ENCODE peak calls at places on chromosome 18, in seven cellular contexts. S, Y, P, X, E, Q and D are unnamed samples.

GRCh38 chr18:50836521-50836957 is 16.7 kb upstream of the MRO start:
- DNase-seq in S (peak), Y (no peak), P (peak), X (no peak), E (peak), Q (no peak), D (peak)

GRCh38 chr18:8943900-8944870 is 158.3 kb upstream of the NDUFV2 start:
- DNase-seq in S (no peak), Y (no peak), P (no peak), X (no peak), E (peak), Q (no peak), D (peak)

GRCh38 chr18:64009305-64009704 is 39.4 kb downstream of the SERPINB8 start:
- DNase-seq in S (no peak), Y (no peak), P (no peak), X (no peak), E (no peak), Q (no peak), D (no peak)

GRCh38 chr18:59470627-59471121 is 111.6 kb upstream of the LMAN1 start:
- DNase-seq in S (no peak), Y (no peak), P (no peak), X (no peak), E (no peak), Q (no peak), D (no peak)

GRCh38 chr18:8982416-8983183 is 119.9 kb upstream of the NDUFV2 start:
- DNase-seq in S (peak), Y (no peak), P (peak), X (no peak), E (peak), Q (no peak), D (peak)

GRCh38 chr18:74252032-74252380 is 39.8 kb downstream of the CYB5A start:
- DNase-seq in S (peak), Y (no peak), P (no peak), X (peak), E (peak), Q (peak), D (peak)

GRCh38 chr18:36711813-36712444 is 116.9 kb downstream of the TPGS2 start:
- DNase-seq in S (peak), Y (no peak), P (peak), X (no peak), E (peak), Q (no peak), D (peak)

GRCh38 chr18:58671941-58672565 is 788 bp downstream of the MALT1 start:
- DNase-seq in S (peak), Y (no peak), P (no peak), X (peak), E (peak), Q (peak), D (no peak)

GRCh38 chr18:75088622-75089211 is 120.2 kb downstream of the PTGR3 start:
- DNase-seq in S (no peak), Y (no peak), P (no peak), X (no peak), E (no peak), Q (no peak), D (no peak)

GRCh38 chr18:1013951-1014350 is 109.3 kb downstream of the ADCYAP1 start:
- DNase-seq in S (no peak), Y (no peak), P (no peak), X (no peak), E (peak), Q (no peak), D (peak)

GRCh38 chr18:24894880-24895279 is 434.4 kb downstream of the HRH4 start:
- DNase-seq in S (no peak), Y (no peak), P (no peak), X (no peak), E (no peak), Q (no peak), D (peak)

GRCh38 chr18:67043276-67043675 is 439.4 kb upstream of the CDH19 start:
- DNase-seq in S (no peak), Y (no peak), P (no peak), X (no peak), E (no peak), Q (no peak), D (no peak)

GRCh38 chr18:76130845-76131244 is 364.2 kb downstream of the ZNF516 start:
- DNase-seq in S (peak), Y (no peak), P (no peak), X (no peak), E (no peak), Q (no peak), D (no peak)

GRCh38 chr18:70490008-70490933 is 201.4 kb downstream of the SOCS6 start:
- DNase-seq in S (peak), Y (peak), P (peak), X (peak), E (peak), Q (no peak), D (peak)

GRCh38 chr18:55090566-55091187 is 131.4 kb upstream of the CCDC68 start:
- DNase-seq in S (no peak), Y (no peak), P (no peak), X (no peak), E (no peak), Q (no peak), D (no peak)

GRCh38 chr18:51398104-51398503 is 200.6 kb upstream of the MEX3C start:
- DNase-seq in S (no peak), Y (no peak), P (no peak), X (no peak), E (no peak), Q (no peak), D (no peak)

GRCh38 chr18:22345733-22346132 is 72.0 kb downstream of the CTAGE1 start:
- DNase-seq in S (no peak), Y (no peak), P (no peak), X (no peak), E (peak), Q (no peak), D (no peak)

GRCh38 chr18:69725009-69725408 is 222.7 kb downstream of the CD226 start:
- DNase-seq in S (no peak), Y (no peak), P (no peak), X (no peak), E (no peak), Q (no peak), D (peak)

GRCh38 chr18:75538727-75539126 is 111.2 kb upstream of the SMIM21 start:
- DNase-seq in S (no peak), Y (no peak), P (no peak), X (no peak), E (peak), Q (no peak), D (no peak)

GRCh38 chr18:79882522-79883241 is 68.8 kb downstream of the SLC66A2 start:
- DNase-seq in S (no peak), Y (no peak), P (no peak), X (no peak), E (no peak), Q (peak), D (no peak)

GRCh38 chr18:62729487-62730386 is 14.4 kb downstream of the PHLPP1 start:
- DNase-seq in S (no peak), Y (no peak), P (no peak), X (no peak), E (no peak), Q (no peak), D (no peak)

GRCh38 chr18:32280911-32281310 is 91.1 kb downstream of the MEP1B start:
- DNase-seq in S (no peak), Y (no peak), P (no peak), X (no peak), E (no peak), Q (no peak), D (no peak)

GRCh38 chr18:56038258-56039030 is 450.5 kb upstream of the TCF4 start:
- DNase-seq in S (no peak), Y (no peak), P (no peak), X (no peak), E (no peak), Q (no peak), D (no peak)

GRCh38 chr18:66867653-66868052 is 263.8 kb upstream of the CDH19 start:
- DNase-seq in S (no peak), Y (no peak), P (no peak), X (no peak), E (no peak), Q (no peak), D (peak)

GRCh38 chr18:79797518-79798345 is at the start of gene KCNG2:
- DNase-seq in S (peak), Y (peak), P (no peak), X (peak), E (peak), Q (no peak), D (peak)

GRCh38 chr18:56632070-56633022 is 6.0 kb downstream of the TXNL1 start:
- DNase-seq in S (no peak), Y (no peak), P (no peak), X (no peak), E (no peak), Q (no peak), D (no peak)

GRCh38 chr18:8849696-8850095 is 144.3 kb downstream of the MTCL1 start:
- DNase-seq in S (no peak), Y (no peak), P (no peak), X (no peak), E (peak), Q (no peak), D (no peak)

GRCh38 chr18:57816208-57816999 is 13.3 kb upstream of the ATP8B1 start:
- DNase-seq in S (no peak), Y (no peak), P (no peak), X (no peak), E (no peak), Q (no peak), D (no peak)

GRCh38 chr18:44835555-44836156 is 155.0 kb downstream of the SETBP1 start:
- DNase-seq in S (no peak), Y (no peak), P (no peak), X (no peak), E (no peak), Q (no peak), D (peak)

GRCh38 chr18:9738266-9738969 is 30.3 kb downstream of the RAB31 start:
- DNase-seq in S (no peak), Y (no peak), P (no peak), X (no peak), E (no peak), Q (no peak), D (no peak)

GRCh38 chr18:26549486-26550435 is 1.4 kb upstream of the KCTD1 start:
- DNase-seq in S (peak), Y (peak), P (peak), X (peak), E (peak), Q (peak), D (peak)

GRCh38 chr18:3350566-3351527 is 88.9 kb downstream of the MYL12B start:
- DNase-seq in S (no peak), Y (no peak), P (peak), X (no peak), E (peak), Q (no peak), D (peak)

GRCh38 chr18:62605685-62606084 is 82.9 kb downstream of the ZCCHC2 start:
- DNase-seq in S (no peak), Y (no peak), P (no peak), X (no peak), E (no peak), Q (no peak), D (no peak)

GRCh38 chr18:74513883-74514205 is 17.7 kb downstream of the CNDP2 start:
- DNase-seq in S (no peak), Y (no peak), P (no peak), X (no peak), E (no peak), Q (no peak), D (no peak)

GRCh38 chr18:62420151-62420512 is 95.0 kb downstream of the TNFRSF11A start:
- DNase-seq in S (peak), Y (no peak), P (peak), X (peak), E (peak), Q (no peak), D (peak)

GRCh38 chr18:35088931-35089330 is 47.7 kb downstream of the MAPRE2 start:
- DNase-seq in S (no peak), Y (no peak), P (no peak), X (no peak), E (peak), Q (no peak), D (peak)

GRCh38 chr18:48945953-48946217 is 4.9 kb downstream of the SMAD7 start:
- DNase-seq in S (no peak), Y (no peak), P (no peak), X (no peak), E (no peak), Q (no peak), D (peak)